ENCODE peak calls at places on chromosomes 6 and 20, in five cellular contexts. One of them, this sample, is unnamed.
A peak's percentile ranks its signal among the peaks of the same experiment; 100 is the strongest.

GRCh38 chr6:20868397-20869185 is 334.3 kb downstream of the CDKAL1 start:
- DNase-seq in IMR-90: no peak
- DNase-seq in neuronal stem cell: no peak
- DNase-seq in mesenchymal stem cell: no peak
- DNase-seq in H1: no peak
- DNase-seq in this sample: peak; percentile 48

GRCh38 chr6:162753775-162754174 is 26.0 kb downstream of the PACRG start:
- DNase-seq in IMR-90: no peak
- DNase-seq in neuronal stem cell: no peak
- DNase-seq in mesenchymal stem cell: no peak
- DNase-seq in H1: no peak
- DNase-seq in this sample: no peak

GRCh38 chr6:128725271-128726233 is 157.4 kb upstream of the LAMA2 start:
- DNase-seq in IMR-90: peak; percentile 38
- DNase-seq in neuronal stem cell: peak; percentile 30
- DNase-seq in mesenchymal stem cell: peak; percentile 45
- DNase-seq in H1: no peak
- DNase-seq in this sample: no peak

GRCh38 chr20:46154796-46155195 is 36.7 kb downstream of the CD40 start:
- DNase-seq in IMR-90: no peak
- DNase-seq in neuronal stem cell: no peak
- DNase-seq in mesenchymal stem cell: no peak
- DNase-seq in H1: no peak
- DNase-seq in this sample: no peak

GRCh38 chr6:122752990-122753687 is 26.4 kb upstream of the FABP7 start:
- DNase-seq in IMR-90: no peak
- DNase-seq in neuronal stem cell: no peak
- DNase-seq in mesenchymal stem cell: no peak
- DNase-seq in H1: no peak
- DNase-seq in this sample: no peak

GRCh38 chr20:3239867-3240775 is 1.1 kb upstream of the SLC4A11 start:
- DNase-seq in IMR-90: no peak
- DNase-seq in neuronal stem cell: no peak
- DNase-seq in mesenchymal stem cell: peak; percentile 44
- DNase-seq in H1: no peak
- DNase-seq in this sample: no peak

GRCh38 chr6:30847971-30848441 is 36.3 kb upstream of the DDR1 start:
- DNase-seq in IMR-90: no peak
- DNase-seq in neuronal stem cell: no peak
- DNase-seq in mesenchymal stem cell: no peak
- DNase-seq in H1: no peak
- DNase-seq in this sample: peak; percentile 74

GRCh38 chr6:116685437-116685993 is 4.5 kb downstream of the KPNA5 start:
- DNase-seq in IMR-90: no peak
- DNase-seq in neuronal stem cell: no peak
- DNase-seq in mesenchymal stem cell: peak; percentile 16
- DNase-seq in H1: no peak
- DNase-seq in this sample: no peak

GRCh38 chr6:148464319-148465010 is 121.8 kb downstream of the SASH1 start:
- DNase-seq in IMR-90: peak; percentile 79
- DNase-seq in neuronal stem cell: peak; percentile 53
- DNase-seq in mesenchymal stem cell: peak; percentile 72
- DNase-seq in H1: peak; percentile 46
- DNase-seq in this sample: peak; percentile 56

GRCh38 chr20:3509064-3509463 is 38.2 kb downstream of the ATRN start:
- DNase-seq in IMR-90: no peak
- DNase-seq in neuronal stem cell: no peak
- DNase-seq in mesenchymal stem cell: no peak
- DNase-seq in H1: no peak
- DNase-seq in this sample: no peak

GRCh38 chr20:13991311-13991710 is 897 bp upstream of the SEL1L2 start:
- DNase-seq in IMR-90: no peak
- DNase-seq in neuronal stem cell: no peak
- DNase-seq in mesenchymal stem cell: no peak
- DNase-seq in H1: no peak
- DNase-seq in this sample: no peak

GRCh38 chr20:35739294-35740163 is 2.5 kb downstream of the RBM39 start:
- DNase-seq in IMR-90: peak; percentile 50
- DNase-seq in neuronal stem cell: no peak
- DNase-seq in mesenchymal stem cell: peak; percentile 67
- DNase-seq in H1: no peak
- DNase-seq in this sample: no peak

GRCh38 chr20:4973330-4974097 is 27.8 kb downstream of the SLC23A2 start:
- DNase-seq in IMR-90: peak; percentile 90
- DNase-seq in neuronal stem cell: no peak
- DNase-seq in mesenchymal stem cell: peak; percentile 94
- DNase-seq in H1: no peak
- DNase-seq in this sample: no peak

GRCh38 chr20:38060536-38060935 is 27.0 kb downstream of the RPRD1B start:
- DNase-seq in IMR-90: peak; percentile 58
- DNase-seq in neuronal stem cell: no peak
- DNase-seq in mesenchymal stem cell: peak; percentile 35
- DNase-seq in H1: peak; percentile 47
- DNase-seq in this sample: peak; percentile 29

GRCh38 chr6:110514818-110515217 is 38.4 kb upstream of the SLC22A16 start:
- DNase-seq in IMR-90: no peak
- DNase-seq in neuronal stem cell: no peak
- DNase-seq in mesenchymal stem cell: no peak
- DNase-seq in H1: no peak
- DNase-seq in this sample: no peak

GRCh38 chr6:124487778-124488431 is 474.3 kb upstream of the RNF217 start:
- DNase-seq in IMR-90: peak; percentile 6
- DNase-seq in neuronal stem cell: no peak
- DNase-seq in mesenchymal stem cell: peak; percentile 74
- DNase-seq in H1: no peak
- DNase-seq in this sample: no peak

GRCh38 chr6:83708970-83709747 is at the start of gene SNAP91:
- DNase-seq in IMR-90: no peak
- DNase-seq in neuronal stem cell: peak; percentile 80
- DNase-seq in mesenchymal stem cell: peak; percentile 14
- DNase-seq in H1: peak; percentile 15
- DNase-seq in this sample: peak; percentile 85

GRCh38 chr6:95280690-95281273 is 296.6 kb upstream of the MANEA start:
- DNase-seq in IMR-90: peak; percentile 36
- DNase-seq in neuronal stem cell: peak; percentile 12
- DNase-seq in mesenchymal stem cell: peak; percentile 4
- DNase-seq in H1: no peak
- DNase-seq in this sample: no peak

GRCh38 chr20:19885981-19886665 is 128.1 kb downstream of the RIN2 start:
- DNase-seq in IMR-90: peak; percentile 61
- DNase-seq in neuronal stem cell: no peak
- DNase-seq in mesenchymal stem cell: peak; percentile 84
- DNase-seq in H1: no peak
- DNase-seq in this sample: peak; percentile 29

GRCh38 chr20:48797275-48797825 is 30.4 kb downstream of the PREX1 start:
- DNase-seq in IMR-90: no peak
- DNase-seq in neuronal stem cell: no peak
- DNase-seq in mesenchymal stem cell: no peak
- DNase-seq in H1: no peak
- DNase-seq in this sample: no peak

GRCh38 chr6:43980004-43980795 is 147.1 kb downstream of the MRPL14 start:
- DNase-seq in IMR-90: no peak
- DNase-seq in neuronal stem cell: no peak
- DNase-seq in mesenchymal stem cell: no peak
- DNase-seq in H1: no peak
- DNase-seq in this sample: peak; percentile 20

GRCh38 chr6:90146914-90147668 is 149.6 kb downstream of the BACH2 start:
- DNase-seq in IMR-90: no peak
- DNase-seq in neuronal stem cell: no peak
- DNase-seq in mesenchymal stem cell: no peak
- DNase-seq in H1: no peak
- DNase-seq in this sample: no peak

GRCh38 chr6:33732819-33733218 is 13.9 kb downstream of the IP6K3 start:
- DNase-seq in IMR-90: peak; percentile 38
- DNase-seq in neuronal stem cell: no peak
- DNase-seq in mesenchymal stem cell: no peak
- DNase-seq in H1: no peak
- DNase-seq in this sample: no peak

GRCh38 chr6:163001341-163001740 is 273.6 kb downstream of the PACRG start:
- DNase-seq in IMR-90: no peak
- DNase-seq in neuronal stem cell: no peak
- DNase-seq in mesenchymal stem cell: no peak
- DNase-seq in H1: no peak
- DNase-seq in this sample: no peak

GRCh38 chr6:97841763-97842162 is 558.7 kb upstream of the MMS22L start:
- DNase-seq in IMR-90: no peak
- DNase-seq in neuronal stem cell: no peak
- DNase-seq in mesenchymal stem cell: no peak
- DNase-seq in H1: no peak
- DNase-seq in this sample: no peak

GRCh38 chr6:97842536-97842935 is 559.5 kb upstream of the MMS22L start:
- DNase-seq in IMR-90: no peak
- DNase-seq in neuronal stem cell: no peak
- DNase-seq in mesenchymal stem cell: no peak
- DNase-seq in H1: no peak
- DNase-seq in this sample: no peak
- H3K14ac ChIP-seq in IMR-90: no peak overlapping the region
- H3K14ac ChIP-seq in neuronal stem cell: no peak overlapping the region
- H3K14ac ChIP-seq in mesenchymal stem cell: no peak overlapping the region
- H3K14ac ChIP-seq in H1: no peak overlapping the region
- H3K14ac ChIP-seq in this sample: no peak overlapping the region

GRCh38 chr20:32538526-32538918 is 46.6 kb downstream of the NOL4L start:
- DNase-seq in IMR-90: no peak
- DNase-seq in neuronal stem cell: no peak
- DNase-seq in mesenchymal stem cell: no peak
- DNase-seq in H1: no peak
- DNase-seq in this sample: peak; percentile 46

GRCh38 chr20:32536861-32537656 is 48.1 kb downstream of the NOL4L start:
- DNase-seq in IMR-90: no peak
- DNase-seq in neuronal stem cell: no peak
- DNase-seq in mesenchymal stem cell: no peak
- DNase-seq in H1: no peak
- DNase-seq in this sample: no peak

GRCh38 chr20:32537657-32538525 is 47.2 kb downstream of the NOL4L start:
- DNase-seq in IMR-90: no peak
- DNase-seq in neuronal stem cell: no peak
- DNase-seq in mesenchymal stem cell: no peak
- DNase-seq in H1: no peak
- DNase-seq in this sample: peak; percentile 57

GRCh38 chr20:32539817-32540675 is 45.1 kb downstream of the NOL4L start:
- DNase-seq in IMR-90: no peak
- DNase-seq in neuronal stem cell: no peak
- DNase-seq in mesenchymal stem cell: no peak
- DNase-seq in H1: no peak
- DNase-seq in this sample: no peak

GRCh38 chr20:32539063-32539816 is 45.9 kb downstream of the NOL4L start:
- DNase-seq in IMR-90: no peak
- DNase-seq in neuronal stem cell: no peak
- DNase-seq in mesenchymal stem cell: no peak
- DNase-seq in H1: no peak
- DNase-seq in this sample: no peak
- H3K9ac ChIP-seq in IMR-90: no peak overlapping the region
- H3K9ac ChIP-seq in neuronal stem cell: no peak overlapping the region
- H3K9ac ChIP-seq in mesenchymal stem cell: no peak overlapping the region
- H3K9ac ChIP-seq in H1: no peak overlapping the region
- H3K9ac ChIP-seq in this sample: no peak overlapping the region

DNA sequence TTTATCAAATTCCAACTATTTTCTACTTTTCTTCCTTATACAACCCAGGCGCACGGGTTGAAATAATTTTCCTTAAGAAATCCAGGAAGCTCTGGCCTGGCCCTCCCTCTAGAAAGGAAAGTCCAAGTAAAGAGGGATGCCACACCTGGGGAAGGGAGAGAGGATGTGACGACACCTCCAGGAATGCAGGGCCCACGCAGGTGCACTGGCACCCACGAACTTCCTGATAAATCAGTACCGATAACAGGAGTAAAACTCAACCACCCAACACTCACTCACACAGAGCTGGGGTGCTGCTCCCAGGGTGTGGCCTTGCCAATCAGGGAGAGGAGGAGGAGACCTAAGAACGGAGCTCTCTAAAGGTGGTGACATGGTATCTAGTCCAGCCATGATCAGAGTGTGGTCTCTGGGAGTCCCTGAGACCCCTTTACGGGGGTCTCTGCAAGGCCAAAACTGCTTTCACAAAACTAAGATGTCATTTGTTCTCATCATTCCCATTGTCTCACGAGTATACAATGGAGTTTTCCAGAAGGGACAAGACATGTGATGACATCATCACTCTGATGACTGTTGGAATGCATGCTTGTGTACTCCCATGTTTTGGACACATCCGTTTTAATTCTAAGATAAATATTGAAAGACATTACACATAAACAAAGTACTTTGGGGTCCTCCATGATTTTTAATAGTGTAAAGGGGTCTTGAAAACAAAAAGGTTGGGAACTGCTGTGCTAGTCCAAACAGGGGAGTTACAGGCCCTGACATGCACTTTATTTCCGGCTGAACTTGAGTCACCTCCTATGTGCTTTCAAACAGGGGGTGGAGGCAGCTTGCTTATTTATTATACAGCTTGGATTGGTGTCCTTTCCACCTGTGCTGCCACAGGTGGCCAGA is 2.2 kb upstream of the PARD6B start:
- DNase-seq in IMR-90: no peak
- DNase-seq in neuronal stem cell: no peak
- DNase-seq in mesenchymal stem cell: peak; percentile 66
- DNase-seq in H1: no peak
- DNase-seq in this sample: peak; percentile 31
- H3K14ac ChIP-seq in IMR-90: peak overlapping the region; percentile 34
- H3K14ac ChIP-seq in neuronal stem cell: no peak overlapping the region
- H3K14ac ChIP-seq in mesenchymal stem cell: no peak overlapping the region
- H3K14ac ChIP-seq in H1: no peak overlapping the region
- H3K14ac ChIP-seq in this sample: no peak overlapping the region

GRCh38 chr6:135434095-135434494 is 63.4 kb downstream of the AHI1 start:
- DNase-seq in IMR-90: no peak
- DNase-seq in neuronal stem cell: no peak
- DNase-seq in mesenchymal stem cell: no peak
- DNase-seq in H1: no peak
- DNase-seq in this sample: no peak

GRCh38 chr6:135440087-135440792 is 57.3 kb downstream of the AHI1 start:
- DNase-seq in IMR-90: no peak
- DNase-seq in neuronal stem cell: no peak
- DNase-seq in mesenchymal stem cell: no peak
- DNase-seq in H1: no peak
- DNase-seq in this sample: no peak

GRCh38 chr6:135439549-135439948 is 58.0 kb downstream of the AHI1 start:
- DNase-seq in IMR-90: no peak
- DNase-seq in neuronal stem cell: no peak
- DNase-seq in mesenchymal stem cell: no peak
- DNase-seq in H1: no peak
- DNase-seq in this sample: no peak

DNA sequence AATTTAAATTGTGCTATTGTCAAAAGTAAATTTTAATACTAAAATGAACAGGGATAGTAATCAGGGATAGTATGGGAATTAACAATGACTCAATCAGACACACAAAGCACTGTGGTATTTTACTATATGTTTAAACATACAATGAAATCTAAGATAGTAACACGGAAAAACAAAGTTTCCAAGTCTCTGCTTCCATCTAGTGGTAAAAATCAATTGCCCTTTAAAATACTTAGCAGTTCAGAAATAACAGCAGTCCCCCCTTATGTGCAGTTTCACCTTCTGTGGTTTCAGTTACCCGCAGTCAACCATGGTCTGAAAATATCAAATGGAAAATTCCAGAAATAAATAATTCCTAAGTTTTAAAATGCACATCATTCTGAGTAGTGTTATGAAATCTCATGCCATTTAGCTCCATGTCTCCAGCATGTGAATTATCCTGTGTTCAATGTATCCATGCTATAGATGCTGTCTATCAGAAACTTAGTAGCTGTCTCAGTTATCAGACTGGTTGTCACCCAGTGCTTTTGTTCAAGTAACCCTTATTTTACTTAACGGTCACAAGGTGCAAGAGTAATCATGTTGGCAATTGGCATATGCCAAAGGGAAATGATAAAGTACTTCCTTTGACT is 58.5 kb downstream of the AHI1 start:
- DNase-seq in IMR-90: peak; percentile 58
- DNase-seq in neuronal stem cell: no peak
- DNase-seq in mesenchymal stem cell: peak; percentile 45
- DNase-seq in H1: no peak
- DNase-seq in this sample: no peak
- H3K9ac ChIP-seq in IMR-90: no peak overlapping the region
- H3K9ac ChIP-seq in neuronal stem cell: no peak overlapping the region
- H3K9ac ChIP-seq in mesenchymal stem cell: no peak overlapping the region
- H3K9ac ChIP-seq in H1: no peak overlapping the region
- H3K9ac ChIP-seq in this sample: no peak overlapping the region